ENCODE peak calls at places on chromosomes 13 and 19, in nine cellular contexts. T is IMR-90, I is GM13976, C is B cell, B is uterus, K is tibial nerve, Z is body of pancreas, G is cardiac muscle cell, U is PC-3. P is an unnamed sample.

GRCh38 chr19:7978196-7978825 is 27.1 kb downstream of the ELAVL1 start:
- DNase-seq in B (no peak), Z (no peak), G (no peak), C (no peak), T (peak), U (peak), K (no peak), I (no peak), P (no peak)

GRCh38 chr13:26503826-26504594 is 53.5 kb upstream of the WASF3 start:
- DNase-seq in K (no peak), B (no peak), T (no peak), U (no peak), I (no peak), G (no peak), C (no peak), Z (no peak), P (no peak)

GRCh38 chr19:50550594-50550966 is 17.7 kb downstream of the LRRC4B start:
- DNase-seq in C (no peak), I (no peak), U (no peak), Z (no peak), G (no peak), T (no peak), B (no peak), K (no peak), P (no peak)

GRCh38 chr13:20424959-20425358 is 100.7 kb downstream of the CRYL1 start:
- DNase-seq in K (no peak), C (no peak), Z (no peak), G (peak), I (no peak), U (no peak), B (no peak), T (no peak), P (no peak)

GRCh38 chr19:53772943-53773342 is 51.2 kb downstream of the NLRP12 start:
- DNase-seq in K (peak), Z (peak), B (peak), C (peak), U (peak), G (peak), I (peak), T (peak), P (no peak)

GRCh38 chr19:55663846-55664536 is 9.2 kb downstream of the U2AF2 start:
- DNase-seq in Z (no peak), T (no peak), U (no peak), B (no peak), C (no peak), I (no peak), G (no peak), K (no peak), P (no peak)

GRCh38 chr13:95924389-95924994 is 128.7 kb downstream of the UGGT2 start:
- DNase-seq in I (no peak), T (peak), B (no peak), U (peak), Z (no peak), K (no peak), C (no peak), G (peak), P (no peak)

GRCh38 chr13:28707629-28708427 is 10.9 kb downstream of the SLC46A3 start:
- DNase-seq in T (peak), Z (peak), I (peak), C (no peak), B (no peak), U (peak), K (no peak), G (peak), P (peak)

GRCh38 chr13:103772576-103772975 is 706.4 kb upstream of the SLC10A2 start:
- DNase-seq in K (no peak), U (peak), C (no peak), Z (no peak), B (no peak), T (no peak), I (no peak), G (no peak), P (no peak)

GRCh38 chr19:5623397-5624153 is 692 bp downstream of the SAFB start:
- DNase-seq in B (no peak), C (no peak), U (no peak), Z (peak), G (no peak), I (no peak), K (no peak), T (no peak), P (no peak)

GRCh38 chr13:106597190-106597589 is 29.3 kb upstream of the ARGLU1 start:
- DNase-seq in U (no peak), K (peak), T (no peak), I (no peak), G (peak), B (peak), Z (no peak), C (no peak), P (no peak)

GRCh38 chr13:25987987-25988386 is 63.8 kb downstream of the SHISA2 start:
- DNase-seq in B (no peak), I (no peak), C (no peak), K (no peak), G (no peak), U (no peak), T (no peak), Z (no peak), P (no peak)

GRCh38 chr13:102771298-102772041 is 2.1 kb downstream of the TEX30 start:
- DNase-seq in I (no peak), U (no peak), T (no peak), G (no peak), Z (no peak), B (no peak), K (no peak), C (no peak), P (no peak)

GRCh38 chr19:604355-604754 is 14.7 kb downstream of the HCN2 start:
- DNase-seq in U (no peak), C (no peak), Z (no peak), G (no peak), T (no peak), I (peak), B (no peak), K (no peak), P (peak)

GRCh38 chr13:42487221-42487620 is 86.7 kb upstream of the TNFSF11 start:
- DNase-seq in B (no peak), C (no peak), U (peak), T (peak), I (no peak), G (no peak), K (no peak), Z (no peak), P (no peak)

GRCh38 chr13:29575098-29575497 is 20.4 kb downstream of the SLC7A1 start:
- DNase-seq in G (no peak), K (no peak), C (no peak), B (no peak), I (no peak), Z (no peak), U (no peak), T (no peak), P (no peak)

GRCh38 chr19:33301011-33301899 is 1.1 kb downstream of the CEBPA start:
- DNase-seq in I (peak), Z (peak), B (peak), K (no peak), T (no peak), U (no peak), C (peak), G (peak), P (no peak)

GRCh38 chr19:10699650-10700335 is 1.4 kb upstream of the QTRT1 start:
- DNase-seq in I (peak), B (no peak), Z (peak), T (peak), C (no peak), U (peak), K (no peak), G (peak), P (peak)

GRCh38 chr13:113769881-113770280 is 10.9 kb downstream of the TMEM255B start:
- DNase-seq in C (no peak), K (no peak), B (no peak), U (no peak), Z (no peak), G (no peak), I (no peak), T (no peak), P (no peak)

GRCh38 chr19:43622956-43623355 is 3.5 kb upstream of the ZNF428 start:
- DNase-seq in K (no peak), G (no peak), B (no peak), T (no peak), C (no peak), I (no peak), Z (no peak), U (no peak), P (no peak)

GRCh38 chr13:100521912-100522490 is 66.6 kb downstream of the GGACT start:
- DNase-seq in G (no peak), C (no peak), U (no peak), T (no peak), I (no peak), Z (no peak), K (no peak), B (no peak), P (no peak)

GRCh38 chr13:63567031-63567430 is 2151.4 kb upstream of the PCDH20 start:
- DNase-seq in B (no peak), C (no peak), I (no peak), K (no peak), Z (no peak), U (no peak), G (no peak), T (no peak), P (no peak)

GRCh38 chr13:51867062-51867461 is 5.3 kb downstream of the CCDC70 start:
- DNase-seq in U (no peak), I (no peak), B (no peak), Z (no peak), G (no peak), C (no peak), T (no peak), K (no peak), P (no peak)

GRCh38 chr19:15871570-15871969 is 26.3 kb downstream of the CYP4F2 start:
- DNase-seq in I (peak), T (no peak), B (no peak), G (no peak), K (no peak), Z (peak), U (no peak), C (peak), P (peak)
- TF ChIP-seq CTCF in I (no peak), T (no peak), B (no peak), G (no peak), K (no peak), Z (no peak), U (no peak), C (no peak), P (no peak)

GRCh38 chr13:73228546-73228945 is 169.7 kb downstream of the KLF5 start:
- DNase-seq in G (peak), B (no peak), K (no peak), I (no peak), Z (no peak), T (peak), C (no peak), U (peak), P (no peak)
- TF ChIP-seq CTCF in G (no peak), B (no peak), K (no peak), I (no peak), Z (no peak), T (no peak), C (no peak), U (peak), P (no peak)

DNA sequence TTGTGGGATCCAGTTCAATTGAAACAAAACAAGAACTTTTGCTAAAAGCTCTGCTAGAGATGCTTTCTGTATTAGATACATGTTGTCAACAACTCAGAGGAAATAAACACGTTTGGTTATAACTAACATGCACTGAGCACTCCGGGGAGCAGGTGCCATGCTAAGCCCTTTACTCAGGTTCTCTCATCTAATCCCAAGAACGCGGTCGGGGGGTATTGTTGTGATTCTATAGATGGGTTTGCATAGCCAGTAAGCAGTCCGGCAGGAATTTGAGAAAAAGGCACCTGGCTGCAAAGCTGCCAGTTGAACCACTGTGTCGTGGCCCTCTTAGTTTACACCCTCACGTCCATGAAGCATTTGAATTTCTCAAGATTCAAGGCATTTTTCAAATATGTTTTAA is 24.3 kb upstream of the SPACA7 start:
- DNase-seq in B (no peak), C (no peak), U (no peak), I (no peak), T (no peak), K (no peak), G (no peak), Z (no peak), P (no peak)
- TF ChIP-seq CTCF in B (no peak), C (no peak), U (no peak), I (no peak), T (no peak), K (no peak), G (no peak), Z (no peak), P (no peak)

GRCh38 chr19:29539668-29540067 is 13.9 kb downstream of the VSTM2B start:
- DNase-seq in U (no peak), K (no peak), Z (no peak), I (no peak), G (no peak), C (no peak), B (no peak), T (no peak), P (no peak)
- TF ChIP-seq CTCF in U (no peak), K (no peak), Z (no peak), I (no peak), G (no peak), C (no peak), B (no peak), T (no peak), P (no peak)

DNA sequence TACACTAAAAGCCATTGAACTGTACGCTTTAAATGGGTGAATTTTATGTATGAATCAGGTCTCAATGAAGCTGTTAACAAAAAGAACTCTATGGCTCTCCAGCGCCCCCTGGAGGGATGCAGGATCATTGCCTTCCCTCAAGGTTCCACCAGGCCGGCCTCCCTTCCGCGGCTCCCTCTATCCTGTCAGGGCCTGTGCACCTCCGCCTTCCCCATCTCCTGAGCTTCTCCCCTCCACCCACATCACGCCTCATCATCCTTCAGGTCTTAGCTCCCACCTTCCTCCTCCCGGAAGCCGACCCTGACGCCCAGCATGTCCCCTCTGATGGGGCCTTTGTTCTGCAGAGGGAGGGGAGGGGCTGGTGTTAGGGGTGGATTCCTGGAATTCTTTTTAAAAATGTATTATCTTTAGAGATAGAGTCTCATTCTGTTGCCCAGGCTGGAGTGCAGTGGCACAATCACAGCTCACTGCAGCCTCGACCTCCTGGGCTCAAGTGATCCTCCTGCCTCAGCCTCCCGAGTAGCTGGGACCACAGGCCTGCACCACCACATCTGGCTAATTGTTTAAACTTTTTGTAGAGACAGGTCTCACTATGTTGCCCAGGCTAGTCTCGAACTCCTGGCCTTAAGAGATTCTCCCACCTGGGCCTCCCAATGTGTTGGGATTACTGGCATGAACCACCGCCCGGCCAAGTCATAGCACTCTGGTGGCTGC is 27.7 kb downstream of the MEIS3 start:
- DNase-seq in C (peak), B (peak), Z (peak), T (peak), I (peak), K (peak), G (peak), U (peak), P (peak)
- TF ChIP-seq CTCF in C (peak), B (peak), Z (peak), T (peak), I (peak), K (peak), G (peak), U (peak), P (peak)

DNA sequence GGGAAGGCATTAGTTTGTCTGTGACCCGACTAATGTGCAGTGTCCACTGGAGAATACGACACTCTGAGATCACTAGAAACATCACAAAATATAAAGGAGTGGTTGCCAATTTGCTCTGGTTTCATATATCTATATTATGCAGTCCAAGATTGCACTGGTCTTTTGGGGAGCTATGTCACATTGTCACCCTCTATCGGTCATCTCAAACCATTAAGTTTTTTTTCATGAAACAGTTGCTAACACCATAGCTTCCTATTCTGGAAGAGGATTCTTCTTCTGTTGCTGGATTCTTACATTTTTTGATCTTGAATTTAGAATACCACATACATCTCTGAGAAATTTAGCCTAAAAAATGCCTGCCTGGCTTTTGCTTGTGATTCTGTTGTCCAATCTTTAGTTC is 168.6 kb downstream of the LACC1 start:
- DNase-seq in Z (no peak), I (no peak), T (no peak), U (peak), B (no peak), K (no peak), G (peak), C (no peak), P (no peak)
- TF ChIP-seq CTCF in Z (no peak), I (peak), T (no peak), U (peak), B (no peak), K (no peak), G (peak), C (no peak), P (peak)

GRCh38 chr13:48078251-48078656 is 16.6 kb downstream of the MED4 start:
- DNase-seq in K (no peak), B (no peak), Z (no peak), U (peak), C (peak), I (peak), G (no peak), T (no peak), P (peak)
- TF ChIP-seq CTCF in K (no peak), B (no peak), Z (no peak), U (peak), C (peak), I (no peak), G (peak), T (no peak), P (peak)

GRCh38 chr19:56712609-56713008 is 41.1 kb upstream of the ZNF835 start:
- DNase-seq in Z (peak), G (no peak), K (no peak), T (no peak), U (no peak), B (no peak), C (no peak), I (no peak), P (no peak)

GRCh38 chr19:56705939-56706338 is 34.4 kb upstream of the ZNF835 start:
- DNase-seq in U (no peak), B (no peak), K (no peak), Z (no peak), G (no peak), I (no peak), T (no peak), C (no peak), P (no peak)

GRCh38 chr19:56707821-56708220 is 36.3 kb upstream of the ZNF835 start:
- DNase-seq in G (no peak), B (no peak), Z (no peak), U (no peak), I (no peak), C (no peak), T (no peak), K (no peak), P (no peak)

GRCh38 chr19:56710437-56710836 is 38.9 kb upstream of the ZNF835 start:
- DNase-seq in U (no peak), B (no peak), T (no peak), C (no peak), I (no peak), K (no peak), Z (no peak), G (no peak), P (no peak)
- TF ChIP-seq CTCF in U (no peak), B (no peak), T (no peak), C (no peak), I (no peak), K (no peak), Z (no peak), G (no peak), P (no peak)

DNA sequence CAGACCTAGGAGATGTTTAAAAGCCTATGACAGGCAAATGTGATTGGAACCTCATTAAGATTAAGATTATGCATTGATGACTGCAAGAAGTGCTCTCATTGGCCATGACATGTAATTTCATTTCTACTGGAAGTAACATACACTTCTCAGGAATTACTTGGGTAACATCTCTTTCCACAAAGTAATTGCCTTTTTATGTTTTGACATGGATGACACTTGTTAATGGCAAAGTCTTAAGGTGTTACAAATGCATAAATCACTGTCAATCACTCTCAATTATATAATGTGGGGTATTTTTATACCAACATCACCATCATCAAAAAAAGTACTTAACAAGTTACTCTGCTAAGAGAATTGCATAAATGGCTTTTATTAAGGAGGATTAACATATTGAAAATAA is 326.9 kb upstream of the MIR17HG start:
- DNase-seq in B (no peak), U (no peak), K (no peak), Z (no peak), C (no peak), T (no peak), I (no peak), G (no peak), P (no peak)
- TF ChIP-seq CTCF in B (no peak), U (no peak), K (no peak), Z (no peak), C (no peak), T (no peak), I (no peak), G (no peak), P (no peak)